ENCODE peak calls at places on chromosomes 12 and 14, in five cellular contexts. One of them, this sample, is unnamed. For H3K36me3, the result is how much of the 10 kb centered on the place peaks cover.

GRCh38 chr12:14952295-14952995 is 9.0 kb downstream of the ARHGDIB start:
- DNase-seq in mucosa of descending colon: no peak
- DNase-seq in heart left ventricle: no peak
- DNase-seq in iPS DF 6.9: no peak
- DNase-seq in lung: no peak
- DNase-seq in this sample: no peak

GRCh38 chr14:75141967-75142366 is 15.1 kb upstream of the NEK9 start:
- DNase-seq in mucosa of descending colon: no peak
- DNase-seq in heart left ventricle: no peak
- DNase-seq in iPS DF 6.9: no peak
- DNase-seq in lung: no peak
- DNase-seq in this sample: no peak

GRCh38 chr12:119685375-119685774 is 17.4 kb downstream of the PRKAB1 start:
- DNase-seq in mucosa of descending colon: no peak
- DNase-seq in heart left ventricle: no peak
- DNase-seq in iPS DF 6.9: no peak
- DNase-seq in lung: no peak
- DNase-seq in this sample: no peak

GRCh38 chr14:77830692-77831091 is 30.8 kb downstream of the ADCK1 start:
- DNase-seq in mucosa of descending colon: no peak
- DNase-seq in heart left ventricle: no peak
- DNase-seq in iPS DF 6.9: no peak
- DNase-seq in lung: no peak
- DNase-seq in this sample: no peak

GRCh38 chr12:48750769-48751356 is 34.4 kb upstream of the CCNT1 start:
- DNase-seq in mucosa of descending colon: no peak
- DNase-seq in heart left ventricle: no peak
- DNase-seq in iPS DF 6.9: no peak
- DNase-seq in lung: no peak
- DNase-seq in this sample: no peak

GRCh38 chr12:67634167-67634793 is 14.3 kb upstream of the DYRK2 start:
- DNase-seq in mucosa of descending colon: no peak
- DNase-seq in heart left ventricle: no peak
- DNase-seq in iPS DF 6.9: no peak
- DNase-seq in lung: no peak
- DNase-seq in this sample: no peak

GRCh38 chr12:27176765-27177164 is 67.3 kb upstream of the STK38L start:
- DNase-seq in mucosa of descending colon: no peak
- DNase-seq in heart left ventricle: no peak
- DNase-seq in iPS DF 6.9: no peak
- DNase-seq in lung: no peak
- DNase-seq in this sample: no peak

GRCh38 chr12:32146074-32146873 is 39.6 kb downstream of the BICD1 start:
- DNase-seq in mucosa of descending colon: no peak
- DNase-seq in heart left ventricle: no peak
- DNase-seq in iPS DF 6.9: no peak
- DNase-seq in lung: no peak
- DNase-seq in this sample: no peak

GRCh38 chr12:94641283-94641682 is 9.1 kb downstream of the TMCC3 start:
- DNase-seq in mucosa of descending colon: no peak
- DNase-seq in heart left ventricle: no peak
- DNase-seq in iPS DF 6.9: no peak
- DNase-seq in lung: no peak
- DNase-seq in this sample: no peak

GRCh38 chr14:105862581-105863239 is 336.3 kb downstream of the TMEM121 start:
- DNase-seq in mucosa of descending colon: no peak
- DNase-seq in heart left ventricle: no peak
- DNase-seq in iPS DF 6.9: no peak
- DNase-seq in lung: no peak
- DNase-seq in this sample: peak

GRCh38 chr12:50207424-50207823 is 40.3 kb upstream of the CERS5 start:
- DNase-seq in mucosa of descending colon: no peak
- DNase-seq in heart left ventricle: no peak
- DNase-seq in iPS DF 6.9: no peak
- DNase-seq in lung: no peak
- DNase-seq in this sample: no peak

GRCh38 chr12:50205648-50206047 is 38.5 kb upstream of the CERS5 start:
- DNase-seq in mucosa of descending colon: no peak
- DNase-seq in heart left ventricle: no peak
- DNase-seq in iPS DF 6.9: no peak
- DNase-seq in lung: no peak
- DNase-seq in this sample: no peak

GRCh38 chr12:50201987-50202521 is 34.9 kb upstream of the CERS5 start:
- DNase-seq in mucosa of descending colon: no peak
- DNase-seq in heart left ventricle: no peak
- DNase-seq in iPS DF 6.9: no peak
- DNase-seq in lung: no peak
- DNase-seq in this sample: no peak

GRCh38 chr12:50200507-50201273 is 33.5 kb upstream of the CERS5 start:
- DNase-seq in mucosa of descending colon: no peak
- DNase-seq in heart left ventricle: no peak
- DNase-seq in iPS DF 6.9: no peak
- DNase-seq in lung: no peak
- DNase-seq in this sample: no peak

DNA sequence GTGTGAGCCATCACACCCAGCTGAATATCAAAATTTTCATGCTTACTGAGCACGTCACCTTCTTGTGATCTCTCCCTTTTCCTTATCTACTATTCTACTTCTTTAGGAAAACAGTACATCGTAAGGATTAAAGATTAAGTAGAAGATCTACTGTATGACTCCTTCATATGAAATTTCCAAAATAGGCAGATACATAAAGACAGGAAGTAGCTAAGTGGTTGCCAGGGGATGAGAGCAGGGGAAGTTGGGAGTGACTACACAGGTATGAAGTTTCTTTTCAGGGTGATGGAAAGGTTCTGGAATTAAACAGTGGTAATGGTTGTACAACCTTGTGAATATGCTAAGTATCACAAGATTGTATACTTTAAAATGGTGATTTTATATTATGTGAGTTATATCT is 36.5 kb upstream of the CERS5 start:
- DNase-seq in mucosa of descending colon: no peak
- DNase-seq in heart left ventricle: no peak
- DNase-seq in iPS DF 6.9: no peak
- DNase-seq in lung: no peak
- DNase-seq in this sample: no peak
- H3K36me3 ChIP-seq in mucosa of descending colon: under half
- H3K36me3 ChIP-seq in heart left ventricle: half or more
- H3K36me3 ChIP-seq in iPS DF 6.9: under half
- H3K36me3 ChIP-seq in lung: under half
- H3K36me3 ChIP-seq in this sample: under half

DNA sequence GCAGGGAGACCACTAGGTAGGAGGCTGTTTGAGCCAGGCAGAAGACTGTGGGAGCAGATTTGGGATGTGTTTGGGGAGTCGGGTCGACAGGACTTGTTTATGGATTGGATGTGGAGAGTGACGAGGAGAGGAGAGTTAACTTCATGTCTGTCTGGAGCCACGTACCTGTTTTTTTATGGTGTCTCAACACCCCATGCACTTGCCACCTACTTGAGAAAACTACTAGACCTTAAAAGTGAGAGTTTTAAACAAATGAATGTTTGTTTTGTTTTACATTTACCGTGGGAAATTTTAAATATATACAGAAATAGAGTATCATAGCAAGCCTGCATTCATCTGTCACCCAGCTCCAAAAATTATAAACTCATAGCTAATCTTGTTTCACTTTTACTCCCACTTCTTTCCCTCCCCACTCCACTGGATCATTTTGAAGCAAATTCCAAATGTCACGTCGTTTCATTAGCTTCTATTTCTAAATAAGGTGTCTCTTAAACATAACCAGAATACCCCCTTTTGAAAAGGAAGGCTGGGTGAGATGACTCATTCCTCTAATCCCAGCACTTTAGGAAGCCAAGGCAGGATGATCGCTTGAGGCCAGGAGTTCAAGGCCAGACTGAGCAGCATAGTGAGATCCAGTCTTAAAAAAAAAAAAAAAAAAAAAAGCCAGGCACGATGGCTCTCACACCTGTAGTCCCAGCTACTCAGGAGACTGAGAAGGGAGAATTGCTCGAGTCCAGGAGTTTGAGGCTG is 136.2 kb downstream of the ANO6 start:
- DNase-seq in mucosa of descending colon: no peak
- DNase-seq in heart left ventricle: no peak
- DNase-seq in iPS DF 6.9: no peak
- DNase-seq in lung: no peak
- DNase-seq in this sample: no peak
- H3K36me3 ChIP-seq in mucosa of descending colon: under half
- H3K36me3 ChIP-seq in heart left ventricle: half or more
- H3K36me3 ChIP-seq in iPS DF 6.9: under half
- H3K36me3 ChIP-seq in lung: under half
- H3K36me3 ChIP-seq in this sample: under half

GRCh38 chr12:109981311-109981710 is 14.9 kb downstream of the GIT2 start:
- DNase-seq in mucosa of descending colon: no peak
- DNase-seq in heart left ventricle: no peak
- DNase-seq in iPS DF 6.9: no peak
- DNase-seq in lung: no peak
- DNase-seq in this sample: no peak

GRCh38 chr12:109982211-109982610 is 14.0 kb downstream of the GIT2 start:
- DNase-seq in mucosa of descending colon: no peak
- DNase-seq in heart left ventricle: no peak
- DNase-seq in iPS DF 6.9: no peak
- DNase-seq in lung: no peak
- DNase-seq in this sample: no peak

GRCh38 chr12:109987615-109988014 is 8.6 kb downstream of the GIT2 start:
- DNase-seq in mucosa of descending colon: no peak
- DNase-seq in heart left ventricle: no peak
- DNase-seq in iPS DF 6.9: no peak
- DNase-seq in lung: no peak
- DNase-seq in this sample: no peak

GRCh38 chr12:109988274-109988673 is 7.9 kb downstream of the GIT2 start:
- DNase-seq in mucosa of descending colon: no peak
- DNase-seq in heart left ventricle: no peak
- DNase-seq in iPS DF 6.9: no peak
- DNase-seq in lung: no peak
- DNase-seq in this sample: no peak

DNA sequence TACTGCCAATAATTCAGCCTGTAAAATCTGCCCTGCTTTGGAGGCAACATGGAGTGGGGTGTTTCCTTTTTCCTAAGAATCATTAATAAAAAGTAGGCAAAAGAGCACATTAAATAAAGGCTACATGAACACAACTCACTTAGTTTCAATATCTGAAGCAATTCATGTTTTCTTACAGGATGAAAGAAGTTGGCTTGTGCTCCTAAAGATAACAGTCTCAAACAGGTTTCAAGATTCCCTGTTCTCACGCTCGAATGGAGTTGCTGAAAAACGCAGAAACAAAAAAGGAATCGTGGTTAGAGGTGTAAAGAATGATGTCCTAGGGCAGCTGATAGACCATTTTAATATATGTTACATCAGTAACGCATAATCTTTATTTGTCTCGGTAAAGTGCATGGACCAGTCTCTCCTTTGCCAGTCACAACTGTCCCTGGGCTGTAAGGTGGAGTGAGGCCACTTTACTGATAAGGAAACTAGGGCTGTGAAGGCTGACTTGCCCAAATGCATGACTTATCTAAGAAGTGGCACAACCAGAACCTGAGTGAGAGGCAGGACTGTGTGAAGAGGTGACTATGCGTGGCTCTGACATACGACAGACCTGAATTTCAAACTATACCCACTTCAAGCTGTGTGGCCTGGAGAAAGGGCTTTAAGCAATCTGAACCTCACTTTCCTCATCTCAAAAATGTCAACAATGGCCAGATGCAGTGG is 12.6 kb downstream of the GIT2 start:
- DNase-seq in mucosa of descending colon: no peak
- DNase-seq in heart left ventricle: no peak
- DNase-seq in iPS DF 6.9: no peak
- DNase-seq in lung: peak
- DNase-seq in this sample: no peak
- H3K36me3 ChIP-seq in mucosa of descending colon: under half
- H3K36me3 ChIP-seq in heart left ventricle: half or more
- H3K36me3 ChIP-seq in iPS DF 6.9: under half
- H3K36me3 ChIP-seq in lung: under half
- H3K36me3 ChIP-seq in this sample: half or more

GRCh38 chr14:67270354-67270753 is 29.1 kb downstream of the PALS1 start:
- DNase-seq in mucosa of descending colon: no peak
- DNase-seq in heart left ventricle: no peak
- DNase-seq in iPS DF 6.9: no peak
- DNase-seq in lung: no peak
- DNase-seq in this sample: no peak

GRCh38 chr14:67267929-67268328 is 26.7 kb downstream of the PALS1 start:
- DNase-seq in mucosa of descending colon: no peak
- DNase-seq in heart left ventricle: no peak
- DNase-seq in iPS DF 6.9: no peak
- DNase-seq in lung: no peak
- DNase-seq in this sample: no peak

GRCh38 chr14:67270933-67271332 is 29.7 kb downstream of the PALS1 start:
- DNase-seq in mucosa of descending colon: no peak
- DNase-seq in heart left ventricle: no peak
- DNase-seq in iPS DF 6.9: no peak
- DNase-seq in lung: no peak
- DNase-seq in this sample: no peak

GRCh38 chr14:67269338-67270060 is 28.3 kb downstream of the PALS1 start:
- DNase-seq in mucosa of descending colon: no peak
- DNase-seq in heart left ventricle: peak
- DNase-seq in iPS DF 6.9: no peak
- DNase-seq in lung: no peak
- DNase-seq in this sample: no peak

GRCh38 chr14:67268456-67269115 is 27.4 kb downstream of the PALS1 start:
- DNase-seq in mucosa of descending colon: no peak
- DNase-seq in heart left ventricle: peak
- DNase-seq in iPS DF 6.9: peak
- DNase-seq in lung: no peak
- DNase-seq in this sample: no peak
- H3K36me3 ChIP-seq in mucosa of descending colon: under half
- H3K36me3 ChIP-seq in heart left ventricle: under half
- H3K36me3 ChIP-seq in iPS DF 6.9: under half
- H3K36me3 ChIP-seq in lung: under half
- H3K36me3 ChIP-seq in this sample: under half

GRCh38 chr14:90406384-90406798 is 9.6 kb downstream of the CALM1 start:
- DNase-seq in mucosa of descending colon: no peak
- DNase-seq in heart left ventricle: no peak
- DNase-seq in iPS DF 6.9: no peak
- DNase-seq in lung: no peak
- DNase-seq in this sample: peak

GRCh38 chr14:90402009-90402408 is 5.2 kb downstream of the CALM1 start:
- DNase-seq in mucosa of descending colon: no peak
- DNase-seq in heart left ventricle: no peak
- DNase-seq in iPS DF 6.9: no peak
- DNase-seq in lung: no peak
- DNase-seq in this sample: no peak

GRCh38 chr14:90405755-90406154 is 8.9 kb downstream of the CALM1 start:
- DNase-seq in mucosa of descending colon: no peak
- DNase-seq in heart left ventricle: no peak
- DNase-seq in iPS DF 6.9: no peak
- DNase-seq in lung: no peak
- DNase-seq in this sample: no peak

GRCh38 chr14:90403065-90403464 is 6.2 kb downstream of the CALM1 start:
- DNase-seq in mucosa of descending colon: no peak
- DNase-seq in heart left ventricle: no peak
- DNase-seq in iPS DF 6.9: no peak
- DNase-seq in lung: no peak
- DNase-seq in this sample: peak

GRCh38 chr14:90405101-90405500 is 8.3 kb downstream of the CALM1 start:
- DNase-seq in mucosa of descending colon: no peak
- DNase-seq in heart left ventricle: no peak
- DNase-seq in iPS DF 6.9: no peak
- DNase-seq in lung: no peak
- DNase-seq in this sample: no peak
- H3K36me3 ChIP-seq in mucosa of descending colon: under half
- H3K36me3 ChIP-seq in heart left ventricle: half or more
- H3K36me3 ChIP-seq in iPS DF 6.9: under half
- H3K36me3 ChIP-seq in lung: under half
- H3K36me3 ChIP-seq in this sample: half or more